ENCODE peak calls at places on chromosomes 12 and 14, in six cellular contexts. L is ACHN; Z is body of pancreas; F is type B pancreatic cell; Q is activated CD4-positive, alpha-beta T cell treated with anti-CD3 and anti-CD28 coated beads, Interleukin-2, amount 50 U/mL, for 1 hour; S is stimulated activated CD4-positive, alpha-beta T cell treated with anti-CD3 and anti-CD28 coated beads, Interleukin-12 subunit alpha, Interleukin-12 subunit beta, amount 100 ng/mL, for 4 hours. I is an unnamed sample.

GRCh38 chr12:63079791-63080395 is 71.1 kb downstream of the AVPR1A start:
- DNase-seq in L (no peak), Z (no peak), F (no peak), Q (no peak), S (no peak), I (no peak)

GRCh38 chr12:91804533-91804932 is 341.1 kb downstream of the BTG1 start:
- DNase-seq in L (no peak), Z (no peak), F (no peak), Q (no peak), S (no peak), I (no peak)

GRCh38 chr14:48398675-48399282 is 723.4 kb upstream of the MDGA2 start:
- DNase-seq in L (peak), Z (peak), F (no peak), Q (no peak), S (no peak), I (no peak)

GRCh38 chr12:62767506-62767905 is 167.4 kb downstream of the PPM1H start:
- DNase-seq in L (peak), Z (no peak), F (no peak), Q (no peak), S (no peak), I (no peak)

GRCh38 chr14:98926802-98927201 is 345.2 kb downstream of the BCL11B start:
- DNase-seq in L (no peak), Z (no peak), F (no peak), Q (no peak), S (no peak), I (no peak)

GRCh38 chr12:104372048-104372720 is 68.6 kb downstream of the EID3 start:
- DNase-seq in L (no peak), Z (no peak), F (no peak), Q (peak), S (no peak), I (no peak)

GRCh38 chr12:107917912-107918800 is 143.7 kb downstream of the ASCL4 start:
- DNase-seq in L (peak), Z (peak), F (no peak), Q (no peak), S (no peak), I (no peak)

GRCh38 chr12:67937822-67938221 is 51.4 kb upstream of the IFNG-AS1 start:
- DNase-seq in L (no peak), Z (no peak), F (no peak), Q (no peak), S (no peak), I (no peak)

GRCh38 chr12:108305520-108305919 is 33.6 kb downstream of the CMKLR1 start:
- DNase-seq in L (peak), Z (peak), F (no peak), Q (peak), S (no peak), I (no peak)

GRCh38 chr12:50750366-50750765 is 13.5 kb upstream of the ATF1 start:
- DNase-seq in L (no peak), Z (no peak), F (peak), Q (no peak), S (no peak), I (peak)

GRCh38 chr12:24127919-24128721 is 178.7 kb upstream of the SOX5 start:
- DNase-seq in L (no peak), Z (no peak), F (no peak), Q (no peak), S (no peak), I (no peak)